ENCODE peak calls at places on chromosomes 4 and X, in five cellular contexts. G, S, H, A and T are unnamed samples.
A peak's percentile ranks its signal among the peaks of the same experiment; 100 is the strongest.

GRCh38 chrX:10636851-10637250 is 16.5 kb upstream of the MID1 start:
- DNase-seq in H (no peak), A (peak; percentile 30), S (no peak), G (no peak), T (no peak)

GRCh38 chr4:150479665-150480064 is 102.3 kb upstream of the MAB21L2 start:
- DNase-seq in S (no peak), A (peak; percentile 78), H (no peak), G (no peak), T (no peak)

GRCh38 chr4:71380721-71381120 is 41.9 kb downstream of the SLC4A4 start:
- DNase-seq in H (no peak), G (no peak), A (peak; percentile 69), S (no peak), T (no peak)

GRCh38 chrX:23904096-23904495 is 3.6 kb downstream of the APOO start:
- DNase-seq in G (no peak), H (no peak), S (peak; percentile 48), A (no peak), T (no peak)

GRCh38 chrX:40157228-40158035 is 59.7 kb upstream of the BCOR start:
- DNase-seq in S (peak; percentile 28), H (no peak), A (no peak), G (no peak), T (no peak)

GRCh38 chr4:155855897-155856296 is 10.2 kb downstream of the ASIC5 start:
- DNase-seq in A (no peak), S (no peak), H (no peak), G (no peak), T (no peak)

GRCh38 chr4:118740869-118741268 is 55.7 kb downstream of the METTL14 start:
- DNase-seq in H (peak; percentile 55), G (peak; percentile 12), A (peak; percentile 66), S (peak; percentile 42), T (no peak)

GRCh38 chr4:23333946-23334878 is 555.6 kb downstream of the PPARGC1A start:
- DNase-seq in H (peak; percentile 9), A (peak; percentile 98), S (peak; percentile 54), G (peak; percentile 89), T (peak; percentile 9)

GRCh38 chr4:121728798-121729226 is 32.0 kb upstream of the ANXA5 start:
- DNase-seq in G (no peak), H (no peak), A (peak; percentile 79), S (no peak), T (no peak)

GRCh38 chr4:182749768-182750167 is 167.4 kb downstream of the DCTD start:
- DNase-seq in G (no peak), S (no peak), A (no peak), H (no peak), T (no peak)

GRCh38 chrX:130869239-130869638 is 33.8 kb downstream of the ENOX2 start:
- DNase-seq in A (no peak), S (no peak), H (no peak), G (no peak), T (no peak)

GRCh38 chrX:79413963-79414362 is 46.8 kb upstream of the ITM2A start:
- DNase-seq in G (no peak), H (no peak), S (no peak), A (no peak), T (no peak)

GRCh38 chr4:2837904-2838496 is 5.6 kb upstream of the ADD1 start:
- DNase-seq in S (no peak), G (peak; percentile 86), A (peak; percentile 59), H (no peak), T (peak; percentile 50)

GRCh38 chr4:86960557-86960959 is 25.7 kb downstream of the AFF1 start:
- DNase-seq in G (no peak), A (peak; percentile 14), H (peak; percentile 55), S (peak; percentile 55), T (no peak)

GRCh38 chrX:18654873-18655836 is 16.8 kb downstream of the RS1 start:
- DNase-seq in S (no peak), G (no peak), A (peak; percentile 38), H (no peak), T (no peak)

GRCh38 chrX:107574711-107575110 is 53.6 kb upstream of the PRPS1 start:
- DNase-seq in H (no peak), S (no peak), G (no peak), A (peak; percentile 57), T (no peak)

DNA sequence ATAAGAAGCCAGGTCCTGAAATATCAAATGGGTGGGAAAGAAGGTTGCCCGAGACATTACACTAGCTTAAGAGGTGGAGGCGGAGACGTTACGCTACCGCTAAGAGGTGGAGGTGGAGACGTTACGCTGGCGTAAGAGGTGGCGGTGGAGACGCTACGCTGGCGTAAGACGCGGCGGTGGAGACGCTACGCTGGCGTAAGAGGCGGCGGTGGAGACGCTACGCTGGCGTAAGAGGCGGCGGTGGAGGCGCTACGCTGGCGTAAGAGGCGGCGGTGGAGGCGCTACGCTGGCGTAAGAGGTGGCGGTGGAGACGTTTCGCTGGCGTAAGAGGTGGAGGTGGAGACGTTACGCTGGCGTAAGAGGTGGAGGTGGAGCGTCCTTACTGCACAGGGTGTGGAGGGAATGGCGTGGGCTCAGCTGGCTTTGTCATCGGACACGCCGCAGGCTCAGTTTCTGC is 12.8 kb downstream of the CYP4V2 start:
- DNase-seq in S (no peak), A (peak; percentile 81), G (peak; percentile 41), H (no peak), T (no peak)
- H3K27ac ChIP-seq in S (no peak overlapping the region), A (peak overlapping the region; percentile 39), G (peak overlapping the region; percentile 73), H (no peak overlapping the region), T (peak overlapping the region; percentile 50)

GRCh38 chr4:5710065-5710961 is 688 bp upstream of the EVC start:
- DNase-seq in G (no peak), H (no peak), S (peak; percentile 57), A (peak; percentile 48), T (no peak)

GRCh38 chr4:5706486-5707290 is 1.7 kb downstream of the EVC2 start:
- DNase-seq in H (no peak), G (no peak), A (no peak), S (no peak), T (no peak)

GRCh38 chr4:5707366-5708133 is 809 bp downstream of the EVC2 start:
- DNase-seq in A (peak; percentile 15), S (no peak), G (no peak), H (no peak), T (no peak)

GRCh38 chr4:5708829-5709680 is 696 bp upstream of the EVC2 start:
- DNase-seq in A (peak; percentile 2), S (peak; percentile 50), H (peak; percentile 20), G (no peak), T (no peak)

DNA sequence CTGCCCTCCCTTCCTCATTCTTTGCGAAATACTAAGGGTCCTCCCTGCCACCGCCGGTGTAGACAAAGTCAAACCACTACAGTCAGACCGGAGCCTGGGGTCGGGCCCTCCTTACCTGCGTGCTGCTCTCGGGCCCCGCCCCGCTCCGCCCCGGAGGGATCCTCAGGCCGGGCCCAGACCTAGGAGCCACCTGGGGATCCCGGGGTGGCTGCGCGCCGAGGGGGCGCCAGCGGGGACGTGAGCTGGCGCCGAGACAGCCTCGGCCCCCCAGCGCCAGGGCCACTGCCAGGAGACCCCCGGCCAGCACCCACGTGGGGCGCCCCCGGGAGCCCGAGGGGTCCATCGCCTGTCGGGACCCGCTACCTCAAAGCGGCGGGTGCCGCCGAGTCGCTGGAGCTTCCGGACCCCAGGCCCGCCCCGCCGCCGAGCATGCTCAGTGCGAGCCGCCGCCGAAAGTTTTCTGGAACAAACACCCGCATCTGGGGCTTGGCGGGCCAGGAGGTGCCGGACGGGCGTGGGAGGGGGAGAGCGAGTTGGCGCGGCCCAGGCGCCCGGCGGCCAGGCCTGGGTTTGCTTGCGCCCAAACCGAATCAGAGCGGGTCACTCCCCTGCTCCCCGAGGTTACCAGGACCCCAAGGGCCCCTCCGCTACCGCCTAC is at the start of gene EVC2:
- DNase-seq in H (peak; percentile 54), A (peak; percentile 60), G (no peak), S (peak; percentile 71), T (peak; percentile 11)
- H3K4me3 ChIP-seq in H (peak within 1 kb of the TSS; percentile 56), A (peak within 1 kb of the TSS; percentile 73), G (no peak within 1 kb of the TSS), S (peak within 1 kb of the TSS; percentile 63), T (peak within 1 kb of the TSS; percentile 36)

GRCh38 chrX:139085404-139085803 is 373.9 kb upstream of the FGF13 start:
- DNase-seq in H (no peak), A (no peak), G (no peak), S (no peak), T (no peak)

GRCh38 chrX:139081965-139082364 is 370.4 kb upstream of the FGF13 start:
- DNase-seq in H (peak; percentile 20), S (no peak), G (no peak), A (no peak), T (no peak)

GRCh38 chrX:139079789-139080188 is 368.3 kb upstream of the FGF13 start:
- DNase-seq in H (no peak), S (no peak), A (no peak), G (no peak), T (no peak)

GRCh38 chrX:139086243-139086642 is 374.7 kb upstream of the FGF13 start:
- DNase-seq in H (no peak), G (no peak), A (peak; percentile 2), S (no peak), T (no peak)

GRCh38 chrX:139083191-139083590 is 371.7 kb upstream of the FGF13 start:
- DNase-seq in S (no peak), A (no peak), G (no peak), H (no peak), T (no peak)
- H3K4me1 ChIP-seq in S (no peaks in the 10 kb centered on the region), A (no peaks in the 10 kb centered on the region), G (no peaks in the 10 kb centered on the region), H (no peaks in the 10 kb centered on the region), T (no peaks in the 10 kb centered on the region)

GRCh38 chr4:39255266-39255665 is 72.9 kb downstream of the WDR19 start:
- DNase-seq in H (no peak), G (no peak), A (peak; percentile 6), S (peak; percentile 10), T (no peak)
- H3K27ac ChIP-seq in H (no peak overlapping the region), G (no peak overlapping the region), A (no peak overlapping the region), S (no peak overlapping the region), T (no peak overlapping the region)

GRCh38 chrX:153791104-153791852 is 2.9 kb downstream of the IDH3G start:
- DNase-seq in A (no peak), S (no peak), H (no peak), G (no peak), T (no peak)

GRCh38 chrX:153794018-153794896 is at the start of the genes IDH3G and SSR4:
- DNase-seq in G (peak; percentile 96), S (peak; percentile 97), H (peak; percentile 91), A (peak; percentile 95), T (peak; percentile 90)

GRCh38 chrX:153793291-153793690 is 884 bp downstream of the IDH3G start:
- DNase-seq in G (no peak), H (peak; percentile 2), A (no peak), S (no peak), T (no peak)

GRCh38 chrX:153789654-153790053 is 4.5 kb downstream of the IDH3G start:
- DNase-seq in G (no peak), S (no peak), H (no peak), A (no peak), T (no peak)

DNA sequence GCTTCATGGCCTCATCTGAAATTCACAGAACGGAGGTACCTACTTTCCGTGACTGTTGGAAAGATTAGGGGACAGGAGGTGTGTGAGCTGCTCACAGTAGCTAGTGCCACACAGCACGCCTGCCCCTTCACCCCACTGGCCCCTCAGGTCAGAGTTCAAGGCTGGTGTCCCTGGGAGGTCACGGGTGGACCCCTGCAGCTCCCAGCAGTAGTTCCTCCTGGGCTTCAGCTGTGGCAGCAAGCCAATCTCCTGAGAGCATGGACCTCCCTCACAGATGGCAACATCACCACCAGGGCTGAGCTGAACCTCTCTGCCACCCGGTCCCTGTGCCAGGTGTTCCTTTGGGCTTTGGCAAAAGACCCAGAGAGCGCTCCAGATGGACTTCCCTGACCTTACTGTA is 1.8 kb downstream of the IDH3G start:
- DNase-seq in S (no peak), G (no peak), A (no peak), H (no peak), T (no peak)
- H3K4me3 ChIP-seq in S (no peak overlapping the region), G (no peak overlapping the region), A (no peak overlapping the region), H (no peak overlapping the region), T (no peak overlapping the region)